ENCODE peak calls at places on chromosomes 16 and 17, in seven cellular contexts. One of them, this sample, is unnamed.

GRCh38 chr17:47735536-47736011 is 2.5 kb downstream of the TBX21 start:
- DNase-seq in NCI-H460: no peak
- DNase-seq in posterior cingulate gyrus: no peak
- DNase-seq in stimulated activated CD4-positive, alpha-beta T cell treated with anti-CD3 and anti-CD28 coated beads, TNF-alpha, amount 100 ng/mL, for 48 hours: no peak
- DNase-seq in NCI-H345: no peak
- DNase-seq in DMS79 treated with DMSO at 0.1 percent for 48 hours: no peak
- DNase-seq in NCI-H748 treated with DMSO at 0.1 percent for 48 hours: no peak
- DNase-seq in this sample: no peak

GRCh38 chr16:54477766-54478165 is 191.2 kb upstream of the IRX3 start:
- DNase-seq in NCI-H460: no peak
- DNase-seq in stimulated activated CD4-positive, alpha-beta T cell treated with anti-CD3 and anti-CD28 coated beads, TNF-alpha, amount 100 ng/mL, for 48 hours: no peak
- DNase-seq in NCI-H345: no peak
- DNase-seq in NCI-H748 treated with DMSO at 0.1 percent for 48 hours: no peak
- DNase-seq in posterior cingulate gyrus: no peak
- DNase-seq in DMS79 treated with DMSO at 0.1 percent for 48 hours: no peak
- DNase-seq in this sample: no peak

GRCh38 chr16:3173892-3174617 is 13.9 kb upstream of the OR1F1 start:
- DNase-seq in NCI-H460: peak; percentile 66
- DNase-seq in stimulated activated CD4-positive, alpha-beta T cell treated with anti-CD3 and anti-CD28 coated beads, TNF-alpha, amount 100 ng/mL, for 48 hours: no peak
- DNase-seq in NCI-H748 treated with DMSO at 0.1 percent for 48 hours: peak; percentile 1
- DNase-seq in DMS79 treated with DMSO at 0.1 percent for 48 hours: peak; percentile 16
- DNase-seq in NCI-H345: peak; percentile 33
- DNase-seq in posterior cingulate gyrus: no peak
- DNase-seq in this sample: no peak

GRCh38 chr17:76597156-76598003 is 11.7 kb upstream of the ST6GALNAC2 start:
- DNase-seq in stimulated activated CD4-positive, alpha-beta T cell treated with anti-CD3 and anti-CD28 coated beads, TNF-alpha, amount 100 ng/mL, for 48 hours: no peak
- DNase-seq in NCI-H748 treated with DMSO at 0.1 percent for 48 hours: no peak
- DNase-seq in NCI-H460: no peak
- DNase-seq in posterior cingulate gyrus: no peak
- DNase-seq in NCI-H345: peak; percentile 95
- DNase-seq in DMS79 treated with DMSO at 0.1 percent for 48 hours: peak; percentile 80
- DNase-seq in this sample: no peak

GRCh38 chr17:28743243-28744103 is at the start of gene TRAF4:
- DNase-seq in DMS79 treated with DMSO at 0.1 percent for 48 hours: peak; percentile 58
- DNase-seq in NCI-H460: peak; percentile 80
- DNase-seq in NCI-H748 treated with DMSO at 0.1 percent for 48 hours: peak; percentile 80
- DNase-seq in posterior cingulate gyrus: no peak
- DNase-seq in NCI-H345: peak; percentile 93
- DNase-seq in stimulated activated CD4-positive, alpha-beta T cell treated with anti-CD3 and anti-CD28 coated beads, TNF-alpha, amount 100 ng/mL, for 48 hours: peak; percentile 80
- DNase-seq in this sample: peak; percentile 95

GRCh38 chr17:80861360-80861861 is 130.2 kb upstream of the CHMP6 start:
- DNase-seq in NCI-H345: peak; percentile 68
- DNase-seq in posterior cingulate gyrus: no peak
- DNase-seq in NCI-H460: no peak
- DNase-seq in stimulated activated CD4-positive, alpha-beta T cell treated with anti-CD3 and anti-CD28 coated beads, TNF-alpha, amount 100 ng/mL, for 48 hours: no peak
- DNase-seq in NCI-H748 treated with DMSO at 0.1 percent for 48 hours: no peak
- DNase-seq in DMS79 treated with DMSO at 0.1 percent for 48 hours: peak; percentile 5
- DNase-seq in this sample: no peak

GRCh38 chr17:81253358-81254131 is 14.4 kb downstream of the NDUFAF8 start:
- DNase-seq in NCI-H460: peak; percentile 35
- DNase-seq in NCI-H748 treated with DMSO at 0.1 percent for 48 hours: peak; percentile 8
- DNase-seq in NCI-H345: peak; percentile 31
- DNase-seq in stimulated activated CD4-positive, alpha-beta T cell treated with anti-CD3 and anti-CD28 coated beads, TNF-alpha, amount 100 ng/mL, for 48 hours: peak; percentile 43
- DNase-seq in DMS79 treated with DMSO at 0.1 percent for 48 hours: peak; percentile 11
- DNase-seq in posterior cingulate gyrus: no peak
- DNase-seq in this sample: peak; percentile 74

GRCh38 chr16:4324871-4325740 is 9.2 kb downstream of the GLIS2 start:
- DNase-seq in posterior cingulate gyrus: no peak
- DNase-seq in DMS79 treated with DMSO at 0.1 percent for 48 hours: no peak
- DNase-seq in NCI-H748 treated with DMSO at 0.1 percent for 48 hours: no peak
- DNase-seq in NCI-H345: no peak
- DNase-seq in NCI-H460: no peak
- DNase-seq in stimulated activated CD4-positive, alpha-beta T cell treated with anti-CD3 and anti-CD28 coated beads, TNF-alpha, amount 100 ng/mL, for 48 hours: no peak
- DNase-seq in this sample: no peak

GRCh38 chr17:79108232-79108850 is 33.7 kb downstream of the ENGASE start:
- DNase-seq in posterior cingulate gyrus: no peak
- DNase-seq in DMS79 treated with DMSO at 0.1 percent for 48 hours: no peak
- DNase-seq in NCI-H460: no peak
- DNase-seq in NCI-H345: no peak
- DNase-seq in NCI-H748 treated with DMSO at 0.1 percent for 48 hours: no peak
- DNase-seq in stimulated activated CD4-positive, alpha-beta T cell treated with anti-CD3 and anti-CD28 coated beads, TNF-alpha, amount 100 ng/mL, for 48 hours: no peak
- DNase-seq in this sample: no peak

GRCh38 chr16:77233799-77234502 is 34.7 kb downstream of the SYCE1L start:
- DNase-seq in posterior cingulate gyrus: no peak
- DNase-seq in NCI-H460: no peak
- DNase-seq in DMS79 treated with DMSO at 0.1 percent for 48 hours: no peak
- DNase-seq in NCI-H748 treated with DMSO at 0.1 percent for 48 hours: no peak
- DNase-seq in stimulated activated CD4-positive, alpha-beta T cell treated with anti-CD3 and anti-CD28 coated beads, TNF-alpha, amount 100 ng/mL, for 48 hours: no peak
- DNase-seq in NCI-H345: no peak
- DNase-seq in this sample: no peak

GRCh38 chr17:1455291-1455747 is 713 bp downstream of the CRK start:
- DNase-seq in stimulated activated CD4-positive, alpha-beta T cell treated with anti-CD3 and anti-CD28 coated beads, TNF-alpha, amount 100 ng/mL, for 48 hours: no peak
- DNase-seq in NCI-H748 treated with DMSO at 0.1 percent for 48 hours: peak; percentile 46
- DNase-seq in NCI-H460: peak; percentile 50
- DNase-seq in DMS79 treated with DMSO at 0.1 percent for 48 hours: peak; percentile 5
- DNase-seq in NCI-H345: peak; percentile 38
- DNase-seq in posterior cingulate gyrus: no peak
- DNase-seq in this sample: no peak

GRCh38 chr17:48439473-48439872 is 9.5 kb upstream of the SKAP1 start:
- DNase-seq in posterior cingulate gyrus: no peak
- DNase-seq in NCI-H748 treated with DMSO at 0.1 percent for 48 hours: no peak
- DNase-seq in DMS79 treated with DMSO at 0.1 percent for 48 hours: no peak
- DNase-seq in NCI-H345: no peak
- DNase-seq in NCI-H460: no peak
- DNase-seq in stimulated activated CD4-positive, alpha-beta T cell treated with anti-CD3 and anti-CD28 coated beads, TNF-alpha, amount 100 ng/mL, for 48 hours: no peak
- DNase-seq in this sample: no peak

GRCh38 chr17:6755731-6756184 is at the start of gene XAF1:
- DNase-seq in DMS79 treated with DMSO at 0.1 percent for 48 hours: no peak
- DNase-seq in posterior cingulate gyrus: no peak
- DNase-seq in NCI-H748 treated with DMSO at 0.1 percent for 48 hours: no peak
- DNase-seq in NCI-H460: no peak
- DNase-seq in NCI-H345: no peak
- DNase-seq in stimulated activated CD4-positive, alpha-beta T cell treated with anti-CD3 and anti-CD28 coated beads, TNF-alpha, amount 100 ng/mL, for 48 hours: no peak
- DNase-seq in this sample: no peak

GRCh38 chr17:49252148-49252682 is 21.6 kb upstream of the PHOSPHO1 start:
- DNase-seq in posterior cingulate gyrus: no peak
- DNase-seq in NCI-H460: peak; percentile 26
- DNase-seq in stimulated activated CD4-positive, alpha-beta T cell treated with anti-CD3 and anti-CD28 coated beads, TNF-alpha, amount 100 ng/mL, for 48 hours: no peak
- DNase-seq in NCI-H748 treated with DMSO at 0.1 percent for 48 hours: no peak
- DNase-seq in NCI-H345: no peak
- DNase-seq in DMS79 treated with DMSO at 0.1 percent for 48 hours: no peak
- DNase-seq in this sample: no peak